ENCODE peak calls at places on chromosomes 6 and 20, in five cellular contexts. One of them, this sample, is unnamed.

GRCh38 chr6:136956590-136957573 is 34.8 kb downstream of the SLC35D3 start:
- DNase-seq in stimulated activated CD4-positive, alpha-beta T cell treated with anti-CD3 and anti-CD28 coated beads, Interleukin-4, amount 100 ng/mL, for 4 hours: no peak
- DNase-seq in heart left ventricle: no peak
- DNase-seq in neural crest cell: no peak
- DNase-seq in GM23248: no peak
- DNase-seq in this sample: no peak

GRCh38 chr6:151142676-151143075 is 97.1 kb upstream of the AKAP12 start:
- DNase-seq in heart left ventricle: no peak
- DNase-seq in neural crest cell: no peak
- DNase-seq in GM23248: no peak
- DNase-seq in stimulated activated CD4-positive, alpha-beta T cell treated with anti-CD3 and anti-CD28 coated beads, Interleukin-4, amount 100 ng/mL, for 4 hours: no peak
- DNase-seq in this sample: no peak

GRCh38 chr20:24589845-24590192 is 120.4 kb downstream of the SYNDIG1 start:
- DNase-seq in stimulated activated CD4-positive, alpha-beta T cell treated with anti-CD3 and anti-CD28 coated beads, Interleukin-4, amount 100 ng/mL, for 4 hours: no peak
- DNase-seq in heart left ventricle: no peak
- DNase-seq in neural crest cell: no peak
- DNase-seq in GM23248: no peak
- DNase-seq in this sample: no peak

GRCh38 chr20:36105731-36106226 is 48.8 kb upstream of the EPB41L1 start:
- DNase-seq in heart left ventricle: no peak
- DNase-seq in neural crest cell: no peak
- DNase-seq in GM23248: no peak
- DNase-seq in stimulated activated CD4-positive, alpha-beta T cell treated with anti-CD3 and anti-CD28 coated beads, Interleukin-4, amount 100 ng/mL, for 4 hours: no peak
- DNase-seq in this sample: no peak

GRCh38 chr6:153170511-153170910 is 39.4 kb upstream of the RGS17 start:
- DNase-seq in GM23248: peak
- DNase-seq in neural crest cell: no peak
- DNase-seq in heart left ventricle: no peak
- DNase-seq in stimulated activated CD4-positive, alpha-beta T cell treated with anti-CD3 and anti-CD28 coated beads, Interleukin-4, amount 100 ng/mL, for 4 hours: no peak
- DNase-seq in this sample: no peak

GRCh38 chr6:57190140-57190539 is 18.0 kb downstream of the BAG2 start:
- DNase-seq in heart left ventricle: no peak
- DNase-seq in stimulated activated CD4-positive, alpha-beta T cell treated with anti-CD3 and anti-CD28 coated beads, Interleukin-4, amount 100 ng/mL, for 4 hours: no peak
- DNase-seq in neural crest cell: no peak
- DNase-seq in GM23248: peak
- DNase-seq in this sample: no peak

GRCh38 chr20:6104493-6105188 is 18.2 kb downstream of the FERMT1 start:
- DNase-seq in heart left ventricle: no peak
- DNase-seq in stimulated activated CD4-positive, alpha-beta T cell treated with anti-CD3 and anti-CD28 coated beads, Interleukin-4, amount 100 ng/mL, for 4 hours: no peak
- DNase-seq in GM23248: peak
- DNase-seq in neural crest cell: no peak
- DNase-seq in this sample: no peak

GRCh38 chr6:106187424-106187982 is 101.4 kb downstream of the PRDM1 start:
- DNase-seq in stimulated activated CD4-positive, alpha-beta T cell treated with anti-CD3 and anti-CD28 coated beads, Interleukin-4, amount 100 ng/mL, for 4 hours: no peak
- DNase-seq in GM23248: no peak
- DNase-seq in heart left ventricle: no peak
- DNase-seq in neural crest cell: no peak
- DNase-seq in this sample: no peak

GRCh38 chr20:9488063-9488462 is 26.3 kb upstream of the LAMP5 start:
- DNase-seq in stimulated activated CD4-positive, alpha-beta T cell treated with anti-CD3 and anti-CD28 coated beads, Interleukin-4, amount 100 ng/mL, for 4 hours: no peak
- DNase-seq in GM23248: no peak
- DNase-seq in heart left ventricle: no peak
- DNase-seq in neural crest cell: no peak
- DNase-seq in this sample: no peak

GRCh38 chr20:45646898-45647297 is 15.8 kb upstream of the WFDC9 start:
- DNase-seq in stimulated activated CD4-positive, alpha-beta T cell treated with anti-CD3 and anti-CD28 coated beads, Interleukin-4, amount 100 ng/mL, for 4 hours: no peak
- DNase-seq in neural crest cell: no peak
- DNase-seq in GM23248: no peak
- DNase-seq in heart left ventricle: no peak
- DNase-seq in this sample: no peak

GRCh38 chr20:58877374-58878360 is 25.2 kb downstream of the GNAS start:
- DNase-seq in stimulated activated CD4-positive, alpha-beta T cell treated with anti-CD3 and anti-CD28 coated beads, Interleukin-4, amount 100 ng/mL, for 4 hours: no peak
- DNase-seq in GM23248: no peak
- DNase-seq in heart left ventricle: no peak
- DNase-seq in neural crest cell: no peak
- DNase-seq in this sample: no peak

GRCh38 chr20:42219005-42219404 is 600.8 kb upstream of the CHD6 start:
- DNase-seq in GM23248: no peak
- DNase-seq in heart left ventricle: no peak
- DNase-seq in neural crest cell: no peak
- DNase-seq in stimulated activated CD4-positive, alpha-beta T cell treated with anti-CD3 and anti-CD28 coated beads, Interleukin-4, amount 100 ng/mL, for 4 hours: no peak
- DNase-seq in this sample: no peak

GRCh38 chr6:13287104-13287503 is 41.2 kb downstream of the TBC1D7 start:
- DNase-seq in neural crest cell: no peak
- DNase-seq in GM23248: no peak
- DNase-seq in heart left ventricle: no peak
- DNase-seq in stimulated activated CD4-positive, alpha-beta T cell treated with anti-CD3 and anti-CD28 coated beads, Interleukin-4, amount 100 ng/mL, for 4 hours: no peak
- DNase-seq in this sample: no peak

GRCh38 chr20:24610341-24611115 is 141.1 kb downstream of the SYNDIG1 start:
- DNase-seq in neural crest cell: no peak
- DNase-seq in stimulated activated CD4-positive, alpha-beta T cell treated with anti-CD3 and anti-CD28 coated beads, Interleukin-4, amount 100 ng/mL, for 4 hours: no peak
- DNase-seq in heart left ventricle: no peak
- DNase-seq in GM23248: peak
- DNase-seq in this sample: no peak

GRCh38 chr20:50399003-50399916 is 110.9 kb upstream of the PTPN1 start:
- DNase-seq in stimulated activated CD4-positive, alpha-beta T cell treated with anti-CD3 and anti-CD28 coated beads, Interleukin-4, amount 100 ng/mL, for 4 hours: no peak
- DNase-seq in neural crest cell: no peak
- DNase-seq in heart left ventricle: peak
- DNase-seq in GM23248: peak
- DNase-seq in this sample: peak

GRCh38 chr6:34030831-34031566 is 114.9 kb downstream of the GRM4 start:
- DNase-seq in neural crest cell: no peak
- DNase-seq in heart left ventricle: no peak
- DNase-seq in GM23248: no peak
- DNase-seq in stimulated activated CD4-positive, alpha-beta T cell treated with anti-CD3 and anti-CD28 coated beads, Interleukin-4, amount 100 ng/mL, for 4 hours: no peak
- DNase-seq in this sample: no peak

GRCh38 chr20:47035191-47035590 is 140.5 kb downstream of the EYA2 start:
- DNase-seq in GM23248: no peak
- DNase-seq in stimulated activated CD4-positive, alpha-beta T cell treated with anti-CD3 and anti-CD28 coated beads, Interleukin-4, amount 100 ng/mL, for 4 hours: no peak
- DNase-seq in neural crest cell: peak
- DNase-seq in heart left ventricle: no peak
- DNase-seq in this sample: no peak

GRCh38 chr20:36584018-36584481 is 10.7 kb downstream of the TGIF2 start:
- DNase-seq in GM23248: no peak
- DNase-seq in neural crest cell: no peak
- DNase-seq in heart left ventricle: no peak
- DNase-seq in stimulated activated CD4-positive, alpha-beta T cell treated with anti-CD3 and anti-CD28 coated beads, Interleukin-4, amount 100 ng/mL, for 4 hours: no peak
- DNase-seq in this sample: no peak

GRCh38 chr20:17014217-17014616 is 212.6 kb upstream of the PCSK2 start:
- DNase-seq in GM23248: no peak
- DNase-seq in heart left ventricle: no peak
- DNase-seq in stimulated activated CD4-positive, alpha-beta T cell treated with anti-CD3 and anti-CD28 coated beads, Interleukin-4, amount 100 ng/mL, for 4 hours: no peak
- DNase-seq in neural crest cell: no peak
- DNase-seq in this sample: no peak

GRCh38 chr6:72286911-72287311 is 335.0 kb upstream of the KCNQ5 start:
- DNase-seq in stimulated activated CD4-positive, alpha-beta T cell treated with anti-CD3 and anti-CD28 coated beads, Interleukin-4, amount 100 ng/mL, for 4 hours: no peak
- DNase-seq in neural crest cell: no peak
- DNase-seq in GM23248: peak
- DNase-seq in heart left ventricle: no peak
- DNase-seq in this sample: no peak

GRCh38 chr6:142542704-142543233 is 241.0 kb downstream of the ADGRG6 start:
- DNase-seq in heart left ventricle: peak
- DNase-seq in stimulated activated CD4-positive, alpha-beta T cell treated with anti-CD3 and anti-CD28 coated beads, Interleukin-4, amount 100 ng/mL, for 4 hours: no peak
- DNase-seq in neural crest cell: no peak
- DNase-seq in GM23248: peak
- DNase-seq in this sample: peak

GRCh38 chr20:63178889-63179751 is 36.8 kb downstream of the YTHDF1 start:
- DNase-seq in neural crest cell: peak
- DNase-seq in GM23248: peak
- DNase-seq in heart left ventricle: peak
- DNase-seq in stimulated activated CD4-positive, alpha-beta T cell treated with anti-CD3 and anti-CD28 coated beads, Interleukin-4, amount 100 ng/mL, for 4 hours: peak
- DNase-seq in this sample: peak

GRCh38 chr20:58850693-58851174 is at the start of gene GNAS-AS1:
- DNase-seq in stimulated activated CD4-positive, alpha-beta T cell treated with anti-CD3 and anti-CD28 coated beads, Interleukin-4, amount 100 ng/mL, for 4 hours: peak
- DNase-seq in GM23248: peak
- DNase-seq in neural crest cell: peak
- DNase-seq in heart left ventricle: peak
- DNase-seq in this sample: peak

This sample was measured in right cardiac atrium.